ENCODE peak calls at places on chromosome 22, in eight cellular contexts. W is tibial nerve, P is NB4, I is left lung, A is heart right ventricle, R is endodermal cell, M is fibroblast of pulmonary artery, Z is IMR-90. E is an unnamed sample.

GRCh38 chr22:41845380-41846267 is 12.7 kb downstream of the SREBF2 start:
- DNase-seq in W (no peak), P (no peak), I (no peak), A (no peak), R (peak), M (no peak), Z (no peak), E (no peak)

GRCh38 chr22:41920271-41920976 is 5.5 kb upstream of the SHISA8 start:
- DNase-seq in W (no peak), P (no peak), I (no peak), A (no peak), R (no peak), M (no peak), Z (no peak), E (peak)

GRCh38 chr22:41237707-41238569 is 2.8 kb downstream of the CHADL start:
- DNase-seq in W (peak), P (peak), I (peak), A (peak), R (peak), M (peak), Z (peak), E (peak)

GRCh38 chr22:38347944-38348750 is 30.9 kb upstream of the CSNK1E start:
- DNase-seq in W (no peak), P (no peak), I (no peak), A (no peak), R (peak), M (no peak), Z (peak), E (peak)

GRCh38 chr22:38829485-38829884 is 14.3 kb downstream of the NPTXR start:
- DNase-seq in W (no peak), P (no peak), I (no peak), A (no peak), R (no peak), M (no peak), Z (no peak), E (no peak)

GRCh38 chr22:17205432-17205831 is 13.8 kb downstream of the ADA2 start:
- DNase-seq in W (no peak), P (peak), I (no peak), A (no peak), R (no peak), M (no peak), Z (no peak), E (peak)

GRCh38 chr22:30893434-30894370 is 74.9 kb downstream of the MORC2 start:
- DNase-seq in W (no peak), P (no peak), I (no peak), A (no peak), R (peak), M (no peak), Z (no peak), E (no peak)

GRCh38 chr22:35921777-35922176 is 106.8 kb downstream of the RBFOX2 start:
- DNase-seq in W (peak), P (peak), I (no peak), A (no peak), R (peak), M (peak), Z (peak), E (peak)

GRCh38 chr22:46447906-46448669 is 89.3 kb downstream of the CELSR1 start:
- DNase-seq in W (no peak), P (no peak), I (peak), A (no peak), R (peak), M (no peak), Z (no peak), E (no peak)

GRCh38 chr22:22241554-22241898 is 3.1 kb upstream of the VPREB1 start:
- DNase-seq in W (no peak), P (no peak), I (no peak), A (no peak), R (no peak), M (no peak), Z (no peak), E (no peak)

GRCh38 chr22:24950272-24950902 is 2.1 kb upstream of the KIAA1671 start:
- DNase-seq in W (no peak), P (no peak), I (no peak), A (no peak), R (peak), M (peak), Z (peak), E (peak)

GRCh38 chr22:37996079-37996478 is 11.7 kb upstream of the SOX10 start:
- DNase-seq in W (no peak), P (peak), I (no peak), A (peak), R (peak), M (no peak), Z (no peak), E (peak)

GRCh38 chr22:17951315-17951714 is 73.0 kb downstream of the MICAL3 start:
- DNase-seq in W (no peak), P (no peak), I (no peak), A (no peak), R (no peak), M (no peak), Z (no peak), E (no peak)

GRCh38 chr22:22450343-22450839 is 58.2 kb downstream of the ZNF280B start:
- DNase-seq in W (peak), P (peak), I (no peak), A (no peak), R (no peak), M (no peak), Z (no peak), E (peak)

GRCh38 chr22:21641417-21641794 is 696 bp upstream of the SDF2L1 start:
- DNase-seq in W (peak), P (peak), I (no peak), A (no peak), R (peak), M (peak), Z (peak), E (peak)

GRCh38 chr22:49322231-49322630 is 505.4 kb downstream of the BRD1 start:
- DNase-seq in W (no peak), P (no peak), I (no peak), A (no peak), R (no peak), M (no peak), Z (no peak), E (no peak)

GRCh38 chr22:35961480-35961902 is 67.1 kb downstream of the RBFOX2 start:
- DNase-seq in W (no peak), P (no peak), I (peak), A (peak), R (peak), M (peak), Z (peak), E (no peak)

GRCh38 chr22:50085211-50085999 is at the start of gene MLC1:
- DNase-seq in W (no peak), P (peak), I (no peak), A (no peak), R (peak), M (peak), Z (peak), E (no peak)

GRCh38 chr22:21919526-21920307 is 32.9 kb downstream of the PPM1F start:
- DNase-seq in W (no peak), P (no peak), I (peak), A (no peak), R (no peak), M (no peak), Z (no peak), E (no peak)

GRCh38 chr22:26479043-26479791 is 4.4 kb downstream of the HPS4 start:
- DNase-seq in W (no peak), P (peak), I (no peak), A (no peak), R (no peak), M (no peak), Z (no peak), E (peak)
- H3K4me3 ChIP-seq in W (peak), P (peak), I (peak), A (peak), R (peak), M (peak), Z (no peak), E (peak)

GRCh38 chr22:29607426-29607825 is 4.0 kb downstream of the NF2 start:
- DNase-seq in W (no peak), P (no peak), I (no peak), A (no peak), R (no peak), M (peak), Z (no peak), E (no peak)

GRCh38 chr22:29610780-29611179 is 7.3 kb downstream of the NF2 start:
- DNase-seq in W (no peak), P (no peak), I (no peak), A (no peak), R (no peak), M (no peak), Z (no peak), E (no peak)

GRCh38 chr22:29605236-29605850 is 1.9 kb downstream of the NF2 start:
- DNase-seq in W (no peak), P (no peak), I (no peak), A (no peak), R (no peak), M (no peak), Z (no peak), E (no peak)

GRCh38 chr22:29606320-29606719 is 2.9 kb downstream of the NF2 start:
- DNase-seq in W (no peak), P (no peak), I (no peak), A (no peak), R (no peak), M (no peak), Z (no peak), E (no peak)

DNA sequence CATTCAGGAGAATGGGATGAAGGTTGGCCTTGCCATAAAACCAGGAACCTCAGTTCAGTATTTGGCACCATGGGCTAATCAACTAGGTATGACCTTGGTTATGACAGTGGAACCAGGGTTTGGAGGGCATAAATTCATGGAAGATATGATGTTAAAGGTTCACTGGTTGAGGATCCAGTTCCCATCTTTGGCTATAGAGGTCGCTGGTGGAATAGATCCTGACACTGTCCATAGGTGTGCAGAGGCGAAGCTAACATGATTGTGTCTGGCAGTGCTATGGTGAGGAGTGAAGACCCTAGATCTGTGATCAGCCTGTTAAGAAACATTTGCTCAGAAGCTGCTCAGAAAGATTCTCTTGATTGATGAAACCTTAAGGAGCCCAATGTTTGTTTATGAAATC is 5.7 kb downstream of the NF2 start:
- DNase-seq in W (no peak), P (no peak), I (no peak), A (no peak), R (peak), M (no peak), Z (no peak), E (no peak)
- TF ChIP-seq CTCF in W (no peak), P (no peak), I (no peak), A (no peak), R (peak), M (peak), Z (peak), E (no peak)

GRCh38 chr22:29151316-29151715 is 54.4 kb upstream of the EMID1 start:
- DNase-seq in W (no peak), P (no peak), I (no peak), A (no peak), R (peak), M (no peak), Z (no peak), E (no peak)

GRCh38 chr22:29152381-29153138 is 53.1 kb upstream of the EMID1 start:
- DNase-seq in W (peak), P (no peak), I (no peak), A (peak), R (peak), M (peak), Z (no peak), E (no peak)

GRCh38 chr22:29150701-29151100 is 55.0 kb upstream of the EMID1 start:
- DNase-seq in W (no peak), P (no peak), I (no peak), A (no peak), R (peak), M (no peak), Z (no peak), E (no peak)

GRCh38 chr22:29149841-29150555 is 55.7 kb upstream of the EMID1 start:
- DNase-seq in W (peak), P (no peak), I (no peak), A (peak), R (peak), M (peak), Z (no peak), E (no peak)

GRCh38 chr22:29152045-29152380 is 53.7 kb upstream of the EMID1 start:
- DNase-seq in W (no peak), P (no peak), I (no peak), A (no peak), R (peak), M (no peak), Z (no peak), E (no peak)
- H3K4me3 ChIP-seq in W (no peak), P (no peak), I (no peak), A (no peak), R (no peak), M (no peak), Z (no peak), E (no peak)

DNA sequence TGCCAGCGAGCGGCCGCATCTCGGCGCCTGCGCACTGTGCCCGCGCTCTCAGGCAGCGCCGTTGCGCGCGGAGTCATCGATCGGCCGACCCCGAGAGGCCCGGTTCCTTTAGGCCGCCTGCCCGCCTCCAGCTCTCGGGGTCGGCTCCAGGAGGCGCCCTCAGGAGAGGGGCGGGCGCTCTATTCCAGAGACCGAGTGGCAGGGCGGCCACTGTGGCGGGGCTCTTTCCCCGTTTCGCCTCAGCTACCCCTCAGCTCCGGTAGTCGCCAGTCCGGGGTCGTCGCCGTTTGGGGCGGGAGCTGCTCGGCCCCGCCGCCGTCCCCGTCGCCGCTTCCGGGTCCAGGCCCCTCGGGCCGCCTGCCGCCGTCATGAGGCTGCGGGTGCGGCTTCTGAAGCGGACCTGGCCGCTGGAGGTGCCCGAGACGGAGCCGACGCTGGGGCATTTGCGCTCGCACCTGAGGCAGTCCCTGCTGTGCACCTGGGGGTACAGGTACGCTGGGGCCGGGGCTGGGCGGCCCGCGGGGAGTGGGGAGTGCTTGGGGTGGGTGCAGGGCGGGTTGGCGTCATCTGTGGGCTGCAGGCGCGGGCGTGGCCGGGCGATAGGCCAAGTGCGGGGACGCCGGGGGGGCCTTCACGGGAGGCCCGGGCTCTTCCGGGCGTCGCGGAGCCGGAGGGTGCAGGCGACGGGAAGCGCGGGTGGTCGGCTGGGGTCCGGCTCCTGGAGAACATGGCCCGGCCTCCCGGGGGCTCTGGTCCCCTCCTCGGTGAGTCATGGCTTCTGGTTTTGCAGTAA is at the start of gene FBXO7:
- DNase-seq in W (peak), P (peak), I (peak), A (peak), R (peak), M (peak), Z (peak), E (peak)
- TF ChIP-seq CTCF in W (peak), P (no peak), I (no peak), A (no peak), R (peak), M (peak), Z (peak), E (no peak)

GRCh38 chr22:44329179-44329796 is 16.5 kb upstream of the SHISAL1 start:
- DNase-seq in W (no peak), P (peak), I (no peak), A (no peak), R (no peak), M (no peak), Z (peak), E (peak)

GRCh38 chr22:44328326-44328725 is 15.6 kb upstream of the SHISAL1 start:
- DNase-seq in W (no peak), P (no peak), I (peak), A (no peak), R (no peak), M (no peak), Z (no peak), E (no peak)

GRCh38 chr22:44325718-44326548 is 13.2 kb upstream of the SHISAL1 start:
- DNase-seq in W (no peak), P (no peak), I (no peak), A (no peak), R (no peak), M (peak), Z (peak), E (no peak)

GRCh38 chr22:44328762-44329161 is 16.0 kb upstream of the SHISAL1 start:
- DNase-seq in W (no peak), P (no peak), I (no peak), A (no peak), R (no peak), M (no peak), Z (no peak), E (no peak)

GRCh38 chr22:44326549-44326881 is 13.8 kb upstream of the SHISAL1 start:
- DNase-seq in W (no peak), P (no peak), I (no peak), A (no peak), R (no peak), M (no peak), Z (no peak), E (no peak)
- H3K4me3 ChIP-seq in W (peak), P (no peak), I (no peak), A (peak), R (no peak), M (peak), Z (peak), E (no peak)

E was measured in GM12865.